ENCODE peak calls at places on chromosomes 1 and 21, in eight cellular contexts. E, W, N, Y, F, K, X and B are unnamed samples.

GRCh38 chr1:85568660-85569059 is 11.9 kb upstream of the CCN1 start:
- DNase-seq in E (no peak), W (no peak), N (no peak), Y (no peak), F (no peak), K (no peak), X (no peak), B (no peak)

GRCh38 chr1:24154215-24154614 is 11.3 kb upstream of the IL22RA1 start:
- DNase-seq in E (no peak), W (peak; percentile 15), N (no peak), Y (no peak), F (no peak), K (no peak), X (no peak), B (no peak)

GRCh38 chr1:214551052-214551435 is 358 bp downstream of the PTPN14 start:
- DNase-seq in E (no peak), W (no peak), N (peak; percentile 41), Y (no peak), F (no peak), K (peak; percentile 75), X (peak; percentile 68), B (peak; percentile 24)

GRCh38 chr1:77406661-77407060 is 124.8 kb downstream of the AK5 start:
- DNase-seq in E (peak; percentile 11), W (no peak), N (no peak), Y (peak; percentile 11), F (no peak), K (no peak), X (no peak), B (no peak)

GRCh38 chr21:45293726-45294401 is 6.2 kb upstream of the POFUT2 start:
- DNase-seq in E (no peak), W (no peak), N (no peak), Y (no peak), F (no peak), K (peak; percentile 77), X (no peak), B (no peak)

GRCh38 chr1:27351541-27352107 is 9.8 kb downstream of the SYTL1 start:
- DNase-seq in E (no peak), W (no peak), N (no peak), Y (no peak), F (peak; percentile 43), K (no peak), X (no peak), B (no peak)

GRCh38 chr1:152359906-152360305 is at the start of gene FLG2:
- DNase-seq in E (no peak), W (no peak), N (no peak), Y (no peak), F (no peak), K (no peak), X (no peak), B (no peak)

GRCh38 chr1:95068956-95069710 is 3.6 kb downstream of the ALG14 start:
- DNase-seq in E (no peak), W (peak; percentile 59), N (peak; percentile 34), Y (no peak), F (no peak), K (no peak), X (no peak), B (no peak)

GRCh38 chr21:41742073-41742875 is 24.6 kb downstream of the RIPK4 start:
- DNase-seq in E (no peak), W (no peak), N (no peak), Y (no peak), F (no peak), K (peak; percentile 38), X (no peak), B (peak; percentile 51)

GRCh38 chr21:41741253-41742072 is 25.4 kb downstream of the RIPK4 start:
- DNase-seq in E (no peak), W (no peak), N (no peak), Y (no peak), F (no peak), K (no peak), X (no peak), B (peak; percentile 60)

GRCh38 chr21:41739936-41740335 is 26.9 kb downstream of the RIPK4 start:
- DNase-seq in E (no peak), W (no peak), N (no peak), Y (no peak), F (no peak), K (no peak), X (no peak), B (no peak)

GRCh38 chr21:41739011-41739410 is 27.8 kb downstream of the RIPK4 start:
- DNase-seq in E (no peak), W (no peak), N (no peak), Y (no peak), F (no peak), K (no peak), X (no peak), B (no peak)

GRCh38 chr21:41740604-41741252 is 26.1 kb downstream of the RIPK4 start:
- DNase-seq in E (no peak), W (no peak), N (no peak), Y (no peak), F (no peak), K (no peak), X (no peak), B (peak; percentile 84)
- TF ChIP-seq POLR2A in E (no peak), W (no peak), N (no peak), Y (no peak), F (no peak), K (no peak), X (no peak), B (no peak)

GRCh38 chr1:154324241-154324640 is 1.1 kb upstream of the ATP8B2 start:
- DNase-seq in E (no peak), W (no peak), N (no peak), Y (no peak), F (no peak), K (no peak), X (no peak), B (no peak)

GRCh38 chr1:154323493-154323892 is 1.8 kb upstream of the ATP8B2 start:
- DNase-seq in E (no peak), W (no peak), N (no peak), Y (no peak), F (no peak), K (no peak), X (no peak), B (no peak)

GRCh38 chr1:154325583-154326545 is 539 bp downstream of the ATP8B2 start:
- DNase-seq in E (peak; percentile 88), W (peak; percentile 67), N (peak; percentile 64), Y (peak; percentile 89), F (peak; percentile 86), K (peak; percentile 86), X (peak; percentile 62), B (peak; percentile 57)

GRCh38 chr1:154326546-154327465 is 1.5 kb downstream of the ATP8B2 start:
- DNase-seq in E (peak; percentile 40), W (peak; percentile 64), N (no peak), Y (peak; percentile 64), F (peak; percentile 77), K (no peak), X (peak; percentile 40), B (no peak)

DNA sequence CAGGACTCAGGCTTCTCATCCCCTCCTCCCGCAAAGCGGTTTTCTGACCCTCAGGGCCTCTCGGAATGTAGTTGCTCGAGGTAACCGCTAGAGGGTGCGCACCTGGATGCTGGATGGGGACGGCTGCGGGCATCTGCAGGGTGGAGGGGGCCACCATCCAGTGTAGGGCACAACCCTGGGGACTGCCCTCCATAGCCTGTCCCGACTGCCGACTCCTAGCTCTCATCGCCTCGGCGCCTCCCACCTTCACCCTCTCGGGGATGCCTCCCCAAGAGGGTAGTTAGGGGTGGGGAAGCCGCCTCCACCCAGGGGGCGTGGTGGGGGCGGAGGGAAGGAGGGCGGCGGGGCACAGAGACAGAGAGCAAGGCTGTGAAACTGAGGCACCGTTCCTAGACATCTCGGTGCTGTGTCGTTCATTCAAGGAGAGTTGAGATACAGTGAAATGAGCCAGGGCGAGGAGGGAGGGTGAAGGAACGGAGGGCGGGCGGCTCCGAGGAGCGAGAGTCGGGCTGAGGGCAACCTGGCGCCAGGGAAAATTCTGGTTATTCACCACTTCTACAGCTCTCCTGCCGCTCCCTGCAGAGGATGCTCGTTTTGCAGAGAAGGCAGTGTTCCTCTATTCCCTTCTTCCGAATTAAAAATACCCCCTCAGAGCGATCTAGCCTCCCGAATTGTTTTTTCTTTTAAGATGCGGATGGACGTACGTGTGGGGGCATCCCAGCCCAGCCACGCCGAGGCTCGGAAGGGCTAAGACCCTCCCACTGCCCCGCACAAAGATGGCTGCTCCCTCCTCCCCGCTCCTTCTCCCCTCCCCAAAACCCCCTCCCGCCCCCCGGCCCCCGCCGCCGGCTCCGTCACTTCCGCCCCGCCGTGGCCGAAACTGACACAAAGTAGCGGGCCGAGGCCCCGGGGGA is at the start of gene ATP8B2:
- DNase-seq in E (peak; percentile 83), W (peak; percentile 91), N (peak; percentile 79), Y (peak; percentile 65), F (peak; percentile 83), K (peak; percentile 93), X (peak; percentile 76), B (peak; percentile 82)
- TF ChIP-seq POLR2A in E (peak; percentile 26), W (peak; percentile 20), N (no peak), Y (no peak), F (no peak), K (no peak), X (no peak), B (no peak)

GRCh38 chr1:241518447-241519307 is 878 bp downstream of the FH start:
- DNase-seq in E (no peak), W (peak; percentile 50), N (peak; percentile 22), Y (peak; percentile 25), F (no peak), K (no peak), X (peak; percentile 25), B (no peak)

GRCh38 chr1:241521718-241522117 is 2.2 kb upstream of the FH start:
- DNase-seq in E (no peak), W (no peak), N (no peak), Y (no peak), F (no peak), K (no peak), X (no peak), B (no peak)

GRCh38 chr1:241520080-241520465 is 518 bp upstream of the FH start:
- DNase-seq in E (no peak), W (no peak), N (no peak), Y (no peak), F (no peak), K (no peak), X (no peak), B (no peak)

GRCh38 chr1:241525026-241525425 is 5.5 kb upstream of the FH start:
- DNase-seq in E (no peak), W (no peak), N (no peak), Y (no peak), F (no peak), K (no peak), X (no peak), B (no peak)

GRCh38 chr1:241519308-241520079 is at the start of gene FH:
- DNase-seq in E (peak; percentile 98), W (peak; percentile 98), N (peak; percentile 96), Y (peak; percentile 98), F (peak; percentile 99), K (peak; percentile 97), X (peak; percentile 95), B (peak; percentile 97)
- TF ChIP-seq POLR2A in E (peak; percentile 90), W (peak; percentile 93), N (peak; percentile 87), Y (peak; percentile 79), F (peak; percentile 97), K (no peak), X (peak; percentile 79), B (peak; percentile 67)

GRCh38 chr1:167936068-167936929 is at the start of gene DCAF6:
- DNase-seq in E (peak; percentile 99), W (peak; percentile 98), N (peak; percentile 97), Y (peak; percentile 99), F (peak; percentile 98), K (peak; percentile 100), X (peak; percentile 98), B (peak; percentile 99)

GRCh38 chr1:167935252-167936067 is 1.0 kb upstream of the DCAF6 start:
- DNase-seq in E (peak; percentile 55), W (peak; percentile 65), N (peak; percentile 55), Y (peak; percentile 36), F (no peak), K (no peak), X (peak; percentile 23), B (peak; percentile 27)

GRCh38 chr1:167938083-167938482 is 1.2 kb upstream of the MPC2 start:
- DNase-seq in E (peak; percentile 9), W (no peak), N (no peak), Y (no peak), F (no peak), K (no peak), X (no peak), B (no peak)

GRCh38 chr1:167936930-167937708 is at the start of gene MPC2:
- DNase-seq in E (peak; percentile 59), W (peak; percentile 84), N (peak; percentile 73), Y (peak; percentile 75), F (peak; percentile 63), K (peak; percentile 94), X (peak; percentile 69), B (peak; percentile 91)

GRCh38 chr1:167937709-167938010 is 788 bp upstream of the MPC2 start:
- DNase-seq in E (no peak), W (no peak), N (no peak), Y (no peak), F (no peak), K (no peak), X (no peak), B (no peak)
- TF ChIP-seq POLR2A in E (no peak), W (no peak), N (no peak), Y (no peak), F (no peak), K (no peak), X (no peak), B (no peak)